ENCODE peak calls at places on chromosomes 13 and 19, in six cellular contexts. S, N, Q, B, X and Z are unnamed samples. For H3K36me3, the result is how much of the 10 kb centered on the place peaks cover.

GRCh38 chr13:40756042-40756441 is 14.9 kb downstream of the MRPS31 start:
- DNase-seq in Q (no peak), X (no peak), S (no peak), N (no peak), B (no peak), Z (no peak)

GRCh38 chr13:93230466-93230865 is 3.9 kb downstream of the GPC6 start:
- DNase-seq in Q (no peak), N (peak), X (no peak), B (no peak), S (no peak), Z (no peak)

GRCh38 chr19:30378701-30379100 is 6.5 kb downstream of the ZNF536 start:
- DNase-seq in X (no peak), Q (no peak), S (no peak), N (no peak), B (no peak), Z (no peak)

GRCh38 chr19:7470540-7471305 is 18.1 kb downstream of the PEX11G start:
- DNase-seq in X (no peak), Q (no peak), N (no peak), S (no peak), B (no peak), Z (no peak)

GRCh38 chr19:38441660-38442348 is 8.3 kb downstream of the RYR1 start:
- DNase-seq in S (no peak), N (no peak), X (no peak), B (no peak), Q (no peak), Z (no peak)

GRCh38 chr19:18348171-18348570 is 7.8 kb downstream of the PGPEP1 start:
- DNase-seq in N (no peak), S (no peak), B (no peak), Q (no peak), X (no peak), Z (no peak)

GRCh38 chr19:45681391-45682015 is 10.2 kb downstream of the SNRPD2 start:
- DNase-seq in S (peak), X (peak), N (peak), Q (peak), B (peak), Z (peak)

GRCh38 chr13:27012482-27013197 is 159.0 kb downstream of the USP12 start:
- DNase-seq in X (no peak), B (no peak), N (no peak), S (no peak), Q (peak), Z (no peak)

GRCh38 chr19:8017808-8018207 is 12.4 kb upstream of the ELAVL1 start:
- DNase-seq in S (no peak), X (peak), N (no peak), Q (no peak), B (peak), Z (no peak)

GRCh38 chr19:54448037-54448773 is 794 bp upstream of the LENG8 start:
- DNase-seq in X (peak), N (peak), S (no peak), Q (no peak), B (no peak), Z (peak)

GRCh38 chr19:47421244-47421786 is 2.0 kb upstream of the MEIS3 start:
- DNase-seq in X (no peak), N (no peak), S (no peak), Q (no peak), B (no peak), Z (peak)

GRCh38 chr13:87656311-87656710 is 14.9 kb upstream of the SLITRK5 start:
- DNase-seq in B (no peak), N (no peak), X (no peak), Q (no peak), S (no peak), Z (no peak)

GRCh38 chr19:47024502-47024901 is 4.9 kb downstream of the NPAS1 start:
- DNase-seq in S (no peak), B (no peak), X (no peak), N (no peak), Q (no peak), Z (no peak)

GRCh38 chr13:45575146-45575829 is 40.3 kb downstream of the ERICH6B start:
- DNase-seq in S (no peak), N (no peak), B (no peak), X (no peak), Q (no peak), Z (no peak)

GRCh38 chr13:99191900-99192399 is 8.7 kb upstream of the UBAC2 start:
- DNase-seq in B (no peak), Q (peak), N (no peak), S (no peak), X (no peak), Z (no peak)

GRCh38 chr19:19261350-19262189 is 11.5 kb downstream of the TM6SF2 start:
- DNase-seq in X (peak), B (no peak), Q (no peak), S (no peak), N (peak), Z (no peak)

GRCh38 chr19:33399745-33400681 is 26.5 kb downstream of the CEBPG start:
- DNase-seq in N (no peak), Q (no peak), B (no peak), X (peak), S (no peak), Z (peak)

GRCh38 chr13:45602183-45602582 is 13.4 kb downstream of the ERICH6B start:
- DNase-seq in X (no peak), B (no peak), Q (no peak), N (peak), S (no peak), Z (no peak)

GRCh38 chr19:56332695-56333094 is 18.1 kb upstream of the ZSCAN5A start:
- DNase-seq in B (no peak), S (no peak), Q (no peak), X (no peak), N (no peak), Z (no peak)

GRCh38 chr13:60765700-60766411 is 368.8 kb downstream of the TDRD3 start:
- DNase-seq in B (no peak), N (peak), Q (peak), S (no peak), X (no peak), Z (no peak)

GRCh38 chr19:8334458-8335342 is 8.4 kb downstream of the KANK3 start:
- DNase-seq in Q (peak), N (peak), S (peak), X (peak), B (no peak), Z (peak)

GRCh38 chr13:77325371-77325941 is 1.4 kb downstream of the MYCBP2 start:
- DNase-seq in X (no peak), N (no peak), Q (no peak), S (no peak), B (peak), Z (no peak)

GRCh38 chr13:49464621-49465325 is 20.7 kb downstream of the SETDB2 start:
- DNase-seq in S (no peak), N (no peak), Q (no peak), B (no peak), X (no peak), Z (no peak)

GRCh38 chr13:105612541-105612940 is 922.9 kb downstream of the EFNB2 start:
- DNase-seq in N (no peak), S (no peak), Q (no peak), X (no peak), B (no peak), Z (no peak)

GRCh38 chr19:8638078-8638619 is 7.7 kb downstream of the NFILZ start:
- DNase-seq in S (no peak), X (no peak), B (peak), N (no peak), Q (peak), Z (peak)

GRCh38 chr19:336067-336614 is 8.5 kb downstream of the MIER2 start:
- DNase-seq in S (no peak), Q (no peak), X (no peak), B (no peak), N (no peak), Z (no peak)

GRCh38 chr19:44303976-44304568 is 753 bp downstream of the ZNF235 start:
- DNase-seq in N (peak), X (no peak), Q (no peak), S (no peak), B (no peak), Z (no peak)

GRCh38 chr19:18450934-18451836 is 13.3 kb upstream of the ISYNA1 start:
- DNase-seq in N (peak), S (no peak), Q (peak), X (peak), B (peak), Z (peak)

GRCh38 chr13:46963874-46964273 is 67.0 kb upstream of the HTR2A start:
- DNase-seq in S (no peak), N (no peak), Q (no peak), X (no peak), B (no peak), Z (peak)

GRCh38 chr13:26821766-26822165 is 61.2 kb upstream of the GPR12 start:
- DNase-seq in S (no peak), Q (no peak), X (no peak), N (no peak), B (no peak), Z (no peak)

GRCh38 chr19:18291590-18292459 is 10.4 kb upstream of the JUND start:
- DNase-seq in Q (peak), N (peak), X (peak), S (no peak), B (peak), Z (peak)

GRCh38 chr13:84605927-84606326 is 723.7 kb upstream of the SLITRK1 start:
- DNase-seq in B (no peak), X (peak), N (no peak), S (no peak), Q (no peak), Z (no peak)

GRCh38 chr19:57302020-57302465 is 18.2 kb upstream of the ZNF543 start:
- DNase-seq in X (no peak), N (peak), Q (no peak), S (no peak), B (no peak), Z (no peak)

GRCh38 chr19:14558370-14559066 is 13.3 kb downstream of the NDUFB7 start:
- DNase-seq in Q (no peak), B (no peak), X (peak), S (no peak), N (no peak), Z (no peak)

GRCh38 chr13:113184568-113185440 is 23.7 kb downstream of the PCID2 start:
- DNase-seq in Q (no peak), N (no peak), B (peak), S (no peak), X (no peak), Z (no peak)

GRCh38 chr19:5165697-5166019 is 175.0 kb downstream of the PTPRS start:
- DNase-seq in N (no peak), X (no peak), B (no peak), Q (no peak), S (no peak), Z (no peak)

GRCh38 chr13:36163809-36164308 is 32.7 kb upstream of the DCLK1 start:
- DNase-seq in X (peak), Q (peak), S (no peak), N (peak), B (no peak), Z (peak)

GRCh38 chr13:36158606-36159005 is 27.4 kb upstream of the DCLK1 start:
- DNase-seq in Q (no peak), N (no peak), B (no peak), S (no peak), X (no peak), Z (no peak)

GRCh38 chr13:36160297-36160696 is 29.1 kb upstream of the DCLK1 start:
- DNase-seq in Q (no peak), X (no peak), N (no peak), B (no peak), S (no peak), Z (no peak)

GRCh38 chr13:36166051-36166450 is 34.9 kb upstream of the DCLK1 start:
- DNase-seq in X (no peak), B (no peak), N (no peak), S (no peak), Q (no peak), Z (no peak)

GRCh38 chr13:36163303-36163702 is 32.1 kb upstream of the DCLK1 start:
- DNase-seq in S (no peak), N (no peak), Q (no peak), B (no peak), X (no peak), Z (no peak)
- H3K4me3 ChIP-seq in S (no peak), N (no peak), Q (no peak), B (no peak), X (no peak), Z (no peak)

GRCh38 chr19:41222240-41222639 is 3.2 kb downstream of the AXL start:
- DNase-seq in Q (no peak), B (no peak), S (no peak), X (peak), N (no peak), Z (no peak)
- H3K27ac ChIP-seq in Q (no peak), B (no peak), S (peak), X (no peak), N (no peak), Z (no peak)

GRCh38 chr19:41310031-41310831 is at the start of gene CCDC97:
- DNase-seq in S (peak), X (peak), Q (peak), N (peak), B (peak), Z (peak)
- H3K36me3 ChIP-seq in S (under half), X (under half), Q (under half), N (under half), B (under half), Z (half or more)

GRCh38 chr19:1492474-1493006 is 1.6 kb downstream of the REEP6 start:
- DNase-seq in N (peak), X (no peak), B (no peak), Q (no peak), S (no peak), Z (no peak)

GRCh38 chr19:1491114-1491848 is at the start of gene REEP6:
- DNase-seq in S (no peak), B (no peak), Q (no peak), N (no peak), X (peak), Z (no peak)

GRCh38 chr19:1490020-1490310 is 185 bp downstream of the PCSK4 start:
- DNase-seq in N (no peak), X (no peak), S (no peak), B (no peak), Q (no peak), Z (no peak)

GRCh38 chr19:1490311-1491113 is at the start of gene PCSK4:
- DNase-seq in Q (peak), N (peak), X (peak), B (peak), S (peak), Z (peak)

DNA sequence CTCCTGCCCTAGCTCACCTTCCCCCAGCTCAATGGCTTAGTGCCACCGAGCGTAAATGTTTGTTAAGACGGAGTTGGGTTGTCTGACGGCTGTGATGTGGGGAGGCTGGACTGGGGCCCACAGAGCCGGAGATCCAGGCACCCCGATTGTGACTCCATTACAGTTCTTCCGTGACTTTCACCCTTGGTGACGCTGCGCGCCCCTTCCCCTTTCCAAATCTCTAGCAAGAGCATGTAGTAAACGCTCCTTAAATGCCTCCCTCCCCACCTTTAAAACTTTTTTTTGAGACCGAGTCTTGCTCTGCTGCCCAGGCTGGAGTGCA is 829 bp downstream of the REEP6 start:
- DNase-seq in B (no peak), X (no peak), N (no peak), S (no peak), Q (no peak), Z (no peak)
- H3K4me3 ChIP-seq in B (no peak), X (no peak), N (peak), S (peak), Q (peak), Z (peak)

GRCh38 chr19:1785310-1785709 is 26.8 kb downstream of the ATP8B3 start:
- DNase-seq in Q (no peak), N (no peak), B (no peak), S (no peak), X (no peak), Z (no peak)

GRCh38 chr19:1780272-1780957 is 27.1 kb downstream of the ONECUT3 start:
- DNase-seq in S (no peak), Q (no peak), X (no peak), N (no peak), B (no peak), Z (no peak)

GRCh38 chr19:1783354-1783753 is 28.7 kb downstream of the ATP8B3 start:
- DNase-seq in X (no peak), N (no peak), S (no peak), B (no peak), Q (no peak), Z (no peak)

GRCh38 chr19:1783874-1784273 is 28.2 kb downstream of the ATP8B3 start:
- DNase-seq in N (no peak), B (no peak), X (no peak), S (no peak), Q (no peak), Z (no peak)

DNA sequence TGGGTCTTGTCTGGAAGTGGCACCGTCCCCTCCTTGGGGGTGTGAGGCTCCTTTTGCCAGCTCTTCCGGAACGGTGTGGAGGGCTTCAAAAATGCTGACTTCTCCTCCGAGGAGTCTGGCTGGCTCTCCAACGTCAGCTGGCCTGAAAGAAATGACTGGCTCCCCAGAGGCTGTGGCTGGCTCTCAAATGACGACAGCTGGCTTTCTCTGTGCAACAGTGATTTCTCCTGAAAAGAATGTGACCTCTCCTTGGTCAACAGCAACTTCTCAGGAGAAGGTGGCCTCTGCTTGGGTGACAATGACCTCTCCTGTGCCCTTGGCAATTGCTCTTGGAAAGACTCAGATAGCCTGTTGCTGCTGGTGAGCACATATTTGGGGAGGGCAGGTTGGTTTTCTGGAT is 29.2 kb downstream of the ONECUT3 start:
- DNase-seq in X (no peak), Q (no peak), N (no peak), S (no peak), B (no peak), Z (no peak)
- H3K27ac ChIP-seq in X (no peak), Q (no peak), N (no peak), S (no peak), B (no peak), Z (no peak)